ENCODE peak calls at places on chromosome 17, in ten cellular contexts. L is HFFc6; S is stimulated activated CD8-positive, alpha-beta memory T cell treated with anti-CD3 and anti-CD28 coated beads, Interleukin-15, amount 100 ng/mL, for 24 hours; U is NCI-H345; R is GM23338; K is coronary artery; E is CD4-positive, alpha-beta T cell; C is tibial nerve; X is activated T-helper 2 cell treated with anti-CD3 and anti-CD28 coated beads, Interferon-gamma antibody, Interleukin-2, Interleukin-4, amounts not matched to agents 10 μg/mL and 5 μg/mL and 100 μg/mL, durations not matched to agents 14 hours and 24 hours and 36 hours; B is Ammon's horn. Z is an unnamed sample.

GRCh38 chr17:42667088-42667951 is 8.2 kb downstream of the TUBG2 start:
- DNase-seq in L (peak), S (no peak), U (no peak), R (no peak), K (no peak), E (no peak), C (no peak), X (no peak), B (no peak), Z (no peak)

GRCh38 chr17:17890773-17891759 is 54.3 kb upstream of the SREBF1 start:
- DNase-seq in L (peak), S (no peak), U (peak), R (peak), K (no peak), E (peak), C (no peak), X (peak), B (peak), Z (no peak)

GRCh38 chr17:17876959-17877547 is 40.3 kb upstream of the SREBF1 start:
- DNase-seq in L (peak), S (no peak), U (no peak), R (no peak), K (peak), E (no peak), C (no peak), X (no peak), B (no peak), Z (no peak)

GRCh38 chr17:78500806-78501205 is 76.4 kb downstream of the DNAH17 start:
- DNase-seq in L (no peak), S (no peak), U (no peak), R (no peak), K (no peak), E (no peak), C (no peak), X (no peak), B (no peak), Z (no peak)

GRCh38 chr17:76528528-76529223 is 8.8 kb downstream of the CYGB start:
- DNase-seq in L (no peak), S (no peak), U (no peak), R (no peak), K (no peak), E (no peak), C (no peak), X (no peak), B (no peak), Z (no peak)

GRCh38 chr17:3885970-3886369 is 6.9 kb downstream of the CAMKK1 start:
- DNase-seq in L (peak), S (no peak), U (no peak), R (no peak), K (no peak), E (no peak), C (no peak), X (no peak), B (no peak), Z (no peak)

GRCh38 chr17:233473-233941 is 52.1 kb upstream of the DOC2B start:
- DNase-seq in L (no peak), S (no peak), U (no peak), R (no peak), K (no peak), E (no peak), C (peak), X (no peak), B (no peak), Z (no peak)

GRCh38 chr17:73833779-73834613 is 189.8 kb upstream of the SDK2 start:
- DNase-seq in L (no peak), S (no peak), U (no peak), R (no peak), K (no peak), E (no peak), C (no peak), X (no peak), B (no peak), Z (no peak)

GRCh38 chr17:75288784-75289121 is 480 bp downstream of the SLC25A19 start:
- DNase-seq in L (no peak), S (no peak), U (peak), R (peak), K (no peak), E (peak), C (no peak), X (peak), B (no peak), Z (peak)

GRCh38 chr17:27485125-27485524 is 28.9 kb downstream of the KSR1 start:
- DNase-seq in L (no peak), S (no peak), U (no peak), R (no peak), K (no peak), E (no peak), C (no peak), X (no peak), B (no peak), Z (no peak)

GRCh38 chr17:40547079-40547784 is 18.0 kb downstream of the CCR7 start:
- DNase-seq in L (no peak), S (no peak), U (peak), R (no peak), K (peak), E (peak), C (peak), X (peak), B (no peak), Z (peak)

GRCh38 chr17:3893003-3893719 is at the start of gene CAMKK1:
- DNase-seq in L (peak), S (peak), U (peak), R (peak), K (peak), E (peak), C (peak), X (peak), B (peak), Z (no peak)

GRCh38 chr17:81194941-81195901 is 27.5 kb downstream of the CEP131 start:
- DNase-seq in L (no peak), S (no peak), U (no peak), R (no peak), K (no peak), E (no peak), C (no peak), X (no peak), B (no peak), Z (no peak)